ENCODE peak calls at places on chromosomes 12 and 14, in nine cellular contexts. One of them, this sample, is unnamed.

GRCh38 chr14:99568567-99569560 is 35.1 kb downstream of the CCDC85C start:
- DNase-seq in NCI-H1092 treated with DMSO at 0.1 percent for 48 hours: no peak
- DNase-seq in stomach: peak
- DNase-seq in glutamatergic neuron: no peak
- DNase-seq in T-cell: no peak
- DNase-seq in cardiac septum: no peak
- DNase-seq in K562: peak
- DNase-seq in left cardiac atrium: no peak
- DNase-seq in stimulated activated CD4-positive, alpha-beta T cell treated with anti-CD3 and anti-CD28 coated beads, Interleukin-12 subunit alpha, Interleukin-12 subunit beta, amount 100 ng/mL, for 48 hours: no peak
- DNase-seq in this sample: no peak

GRCh38 chr14:62206456-62206855 is 444.2 kb downstream of the SNAPC1 start:
- DNase-seq in NCI-H1092 treated with DMSO at 0.1 percent for 48 hours: no peak
- DNase-seq in stomach: no peak
- DNase-seq in glutamatergic neuron: no peak
- DNase-seq in T-cell: no peak
- DNase-seq in cardiac septum: no peak
- DNase-seq in K562: no peak
- DNase-seq in left cardiac atrium: no peak
- DNase-seq in stimulated activated CD4-positive, alpha-beta T cell treated with anti-CD3 and anti-CD28 coated beads, Interleukin-12 subunit alpha, Interleukin-12 subunit beta, amount 100 ng/mL, for 48 hours: no peak
- DNase-seq in this sample: no peak

GRCh38 chr12:99049774-99050173 is 404.7 kb downstream of the APAF1 start:
- DNase-seq in NCI-H1092 treated with DMSO at 0.1 percent for 48 hours: no peak
- DNase-seq in stomach: no peak
- DNase-seq in glutamatergic neuron: no peak
- DNase-seq in T-cell: no peak
- DNase-seq in cardiac septum: no peak
- DNase-seq in K562: no peak
- DNase-seq in left cardiac atrium: no peak
- DNase-seq in stimulated activated CD4-positive, alpha-beta T cell treated with anti-CD3 and anti-CD28 coated beads, Interleukin-12 subunit alpha, Interleukin-12 subunit beta, amount 100 ng/mL, for 48 hours: no peak
- DNase-seq in this sample: no peak

GRCh38 chr12:16165506-16165905 is 112.0 kb downstream of the SLC15A5 start:
- DNase-seq in NCI-H1092 treated with DMSO at 0.1 percent for 48 hours: peak
- DNase-seq in stomach: peak
- DNase-seq in glutamatergic neuron: peak
- DNase-seq in T-cell: no peak
- DNase-seq in cardiac septum: no peak
- DNase-seq in K562: no peak
- DNase-seq in left cardiac atrium: peak
- DNase-seq in stimulated activated CD4-positive, alpha-beta T cell treated with anti-CD3 and anti-CD28 coated beads, Interleukin-12 subunit alpha, Interleukin-12 subunit beta, amount 100 ng/mL, for 48 hours: no peak
- DNase-seq in this sample: no peak

GRCh38 chr12:4156317-4156716 is 117.2 kb upstream of the CCND2 start:
- DNase-seq in NCI-H1092 treated with DMSO at 0.1 percent for 48 hours: no peak
- DNase-seq in stomach: no peak
- DNase-seq in glutamatergic neuron: no peak
- DNase-seq in T-cell: no peak
- DNase-seq in cardiac septum: no peak
- DNase-seq in K562: no peak
- DNase-seq in left cardiac atrium: no peak
- DNase-seq in stimulated activated CD4-positive, alpha-beta T cell treated with anti-CD3 and anti-CD28 coated beads, Interleukin-12 subunit alpha, Interleukin-12 subunit beta, amount 100 ng/mL, for 48 hours: no peak
- DNase-seq in this sample: no peak

GRCh38 chr14:77746064-77746463 is 14.9 kb downstream of the SNW1 start:
- DNase-seq in NCI-H1092 treated with DMSO at 0.1 percent for 48 hours: no peak
- DNase-seq in stomach: no peak
- DNase-seq in glutamatergic neuron: no peak
- DNase-seq in T-cell: no peak
- DNase-seq in cardiac septum: no peak
- DNase-seq in K562: no peak
- DNase-seq in left cardiac atrium: no peak
- DNase-seq in stimulated activated CD4-positive, alpha-beta T cell treated with anti-CD3 and anti-CD28 coated beads, Interleukin-12 subunit alpha, Interleukin-12 subunit beta, amount 100 ng/mL, for 48 hours: no peak
- DNase-seq in this sample: no peak

GRCh38 chr14:97916669-97917068 is 1119.5 kb downstream of the VRK1 start:
- DNase-seq in NCI-H1092 treated with DMSO at 0.1 percent for 48 hours: no peak
- DNase-seq in stomach: no peak
- DNase-seq in glutamatergic neuron: no peak
- DNase-seq in T-cell: no peak
- DNase-seq in cardiac septum: no peak
- DNase-seq in K562: no peak
- DNase-seq in left cardiac atrium: no peak
- DNase-seq in stimulated activated CD4-positive, alpha-beta T cell treated with anti-CD3 and anti-CD28 coated beads, Interleukin-12 subunit alpha, Interleukin-12 subunit beta, amount 100 ng/mL, for 48 hours: no peak
- DNase-seq in this sample: no peak

GRCh38 chr12:127245437-127245836 is 1021.5 kb upstream of the TMEM132C start:
- DNase-seq in NCI-H1092 treated with DMSO at 0.1 percent for 48 hours: no peak
- DNase-seq in stomach: no peak
- DNase-seq in glutamatergic neuron: no peak
- DNase-seq in T-cell: no peak
- DNase-seq in cardiac septum: no peak
- DNase-seq in K562: no peak
- DNase-seq in left cardiac atrium: no peak
- DNase-seq in stimulated activated CD4-positive, alpha-beta T cell treated with anti-CD3 and anti-CD28 coated beads, Interleukin-12 subunit alpha, Interleukin-12 subunit beta, amount 100 ng/mL, for 48 hours: no peak
- DNase-seq in this sample: no peak

GRCh38 chr14:76050797-76051392 is 65.3 kb downstream of the IFT43 start:
- DNase-seq in NCI-H1092 treated with DMSO at 0.1 percent for 48 hours: peak
- DNase-seq in stomach: peak
- DNase-seq in glutamatergic neuron: peak
- DNase-seq in T-cell: peak
- DNase-seq in cardiac septum: no peak
- DNase-seq in K562: peak
- DNase-seq in left cardiac atrium: no peak
- DNase-seq in stimulated activated CD4-positive, alpha-beta T cell treated with anti-CD3 and anti-CD28 coated beads, Interleukin-12 subunit alpha, Interleukin-12 subunit beta, amount 100 ng/mL, for 48 hours: peak
- DNase-seq in this sample: peak

GRCh38 chr14:95555053-95555452 is 20.2 kb downstream of the GLRX5 start:
- DNase-seq in NCI-H1092 treated with DMSO at 0.1 percent for 48 hours: no peak
- DNase-seq in stomach: no peak
- DNase-seq in glutamatergic neuron: no peak
- DNase-seq in T-cell: no peak
- DNase-seq in cardiac septum: no peak
- DNase-seq in K562: no peak
- DNase-seq in left cardiac atrium: no peak
- DNase-seq in stimulated activated CD4-positive, alpha-beta T cell treated with anti-CD3 and anti-CD28 coated beads, Interleukin-12 subunit alpha, Interleukin-12 subunit beta, amount 100 ng/mL, for 48 hours: no peak
- DNase-seq in this sample: no peak

GRCh38 chr12:13941258-13942249 is 39.8 kb downstream of the GRIN2B start:
- DNase-seq in NCI-H1092 treated with DMSO at 0.1 percent for 48 hours: peak
- DNase-seq in stomach: peak
- DNase-seq in glutamatergic neuron: peak
- DNase-seq in T-cell: no peak
- DNase-seq in cardiac septum: no peak
- DNase-seq in K562: peak
- DNase-seq in left cardiac atrium: peak
- DNase-seq in stimulated activated CD4-positive, alpha-beta T cell treated with anti-CD3 and anti-CD28 coated beads, Interleukin-12 subunit alpha, Interleukin-12 subunit beta, amount 100 ng/mL, for 48 hours: peak
- DNase-seq in this sample: no peak

GRCh38 chr12:75650989-75651695 is 139.7 kb upstream of the KRR1 start:
- DNase-seq in NCI-H1092 treated with DMSO at 0.1 percent for 48 hours: no peak
- DNase-seq in stomach: no peak
- DNase-seq in glutamatergic neuron: no peak
- DNase-seq in T-cell: no peak
- DNase-seq in cardiac septum: no peak
- DNase-seq in K562: no peak
- DNase-seq in left cardiac atrium: no peak
- DNase-seq in stimulated activated CD4-positive, alpha-beta T cell treated with anti-CD3 and anti-CD28 coated beads, Interleukin-12 subunit alpha, Interleukin-12 subunit beta, amount 100 ng/mL, for 48 hours: no peak
- DNase-seq in this sample: no peak

GRCh38 chr12:6547987-6548386 is 7.9 kb downstream of the IFFO1 start:
- DNase-seq in NCI-H1092 treated with DMSO at 0.1 percent for 48 hours: no peak
- DNase-seq in stomach: no peak
- DNase-seq in glutamatergic neuron: no peak
- DNase-seq in T-cell: no peak
- DNase-seq in cardiac septum: no peak
- DNase-seq in K562: peak
- DNase-seq in left cardiac atrium: peak
- DNase-seq in stimulated activated CD4-positive, alpha-beta T cell treated with anti-CD3 and anti-CD28 coated beads, Interleukin-12 subunit alpha, Interleukin-12 subunit beta, amount 100 ng/mL, for 48 hours: no peak
- DNase-seq in this sample: no peak

GRCh38 chr12:93140801-93141200 is 211.7 kb upstream of the EEA1 start:
- DNase-seq in NCI-H1092 treated with DMSO at 0.1 percent for 48 hours: no peak
- DNase-seq in stomach: no peak
- DNase-seq in glutamatergic neuron: no peak
- DNase-seq in T-cell: no peak
- DNase-seq in cardiac septum: no peak
- DNase-seq in K562: no peak
- DNase-seq in left cardiac atrium: no peak
- DNase-seq in stimulated activated CD4-positive, alpha-beta T cell treated with anti-CD3 and anti-CD28 coated beads, Interleukin-12 subunit alpha, Interleukin-12 subunit beta, amount 100 ng/mL, for 48 hours: no peak
- DNase-seq in this sample: no peak

GRCh38 chr12:109608796-109609195 is 35.2 kb downstream of the MVK start:
- DNase-seq in NCI-H1092 treated with DMSO at 0.1 percent for 48 hours: no peak
- DNase-seq in stomach: no peak
- DNase-seq in glutamatergic neuron: no peak
- DNase-seq in T-cell: no peak
- DNase-seq in cardiac septum: no peak
- DNase-seq in K562: no peak
- DNase-seq in left cardiac atrium: no peak
- DNase-seq in stimulated activated CD4-positive, alpha-beta T cell treated with anti-CD3 and anti-CD28 coated beads, Interleukin-12 subunit alpha, Interleukin-12 subunit beta, amount 100 ng/mL, for 48 hours: no peak
- DNase-seq in this sample: no peak

GRCh38 chr12:12845794-12846243 is 32.7 kb downstream of the DDX47 start:
- DNase-seq in NCI-H1092 treated with DMSO at 0.1 percent for 48 hours: no peak
- DNase-seq in stomach: no peak
- DNase-seq in glutamatergic neuron: no peak
- DNase-seq in T-cell: no peak
- DNase-seq in cardiac septum: no peak
- DNase-seq in K562: no peak
- DNase-seq in left cardiac atrium: no peak
- DNase-seq in stimulated activated CD4-positive, alpha-beta T cell treated with anti-CD3 and anti-CD28 coated beads, Interleukin-12 subunit alpha, Interleukin-12 subunit beta, amount 100 ng/mL, for 48 hours: no peak
- DNase-seq in this sample: no peak

GRCh38 chr14:68886109-68886434 is 93.0 kb downstream of the ACTN1 start:
- DNase-seq in NCI-H1092 treated with DMSO at 0.1 percent for 48 hours: no peak
- DNase-seq in stomach: no peak
- DNase-seq in glutamatergic neuron: no peak
- DNase-seq in T-cell: no peak
- DNase-seq in cardiac septum: peak
- DNase-seq in K562: no peak
- DNase-seq in left cardiac atrium: no peak
- DNase-seq in stimulated activated CD4-positive, alpha-beta T cell treated with anti-CD3 and anti-CD28 coated beads, Interleukin-12 subunit alpha, Interleukin-12 subunit beta, amount 100 ng/mL, for 48 hours: no peak
- DNase-seq in this sample: no peak

GRCh38 chr12:102891756-102892155 is 25.3 kb downstream of the PAH start:
- DNase-seq in NCI-H1092 treated with DMSO at 0.1 percent for 48 hours: no peak
- DNase-seq in stomach: no peak
- DNase-seq in glutamatergic neuron: peak
- DNase-seq in T-cell: no peak
- DNase-seq in cardiac septum: no peak
- DNase-seq in K562: no peak
- DNase-seq in left cardiac atrium: no peak
- DNase-seq in stimulated activated CD4-positive, alpha-beta T cell treated with anti-CD3 and anti-CD28 coated beads, Interleukin-12 subunit alpha, Interleukin-12 subunit beta, amount 100 ng/mL, for 48 hours: no peak
- DNase-seq in this sample: no peak

GRCh38 chr12:41663487-41664258 is 475.6 kb downstream of the PDZRN4 start:
- DNase-seq in NCI-H1092 treated with DMSO at 0.1 percent for 48 hours: peak
- DNase-seq in stomach: no peak
- DNase-seq in glutamatergic neuron: no peak
- DNase-seq in T-cell: no peak
- DNase-seq in cardiac septum: no peak
- DNase-seq in K562: no peak
- DNase-seq in left cardiac atrium: no peak
- DNase-seq in stimulated activated CD4-positive, alpha-beta T cell treated with anti-CD3 and anti-CD28 coated beads, Interleukin-12 subunit alpha, Interleukin-12 subunit beta, amount 100 ng/mL, for 48 hours: no peak
- DNase-seq in this sample: no peak

GRCh38 chr12:15688838-15689237 is 100.3 kb downstream of the EPS8 start:
- DNase-seq in NCI-H1092 treated with DMSO at 0.1 percent for 48 hours: no peak
- DNase-seq in stomach: no peak
- DNase-seq in glutamatergic neuron: no peak
- DNase-seq in T-cell: no peak
- DNase-seq in cardiac septum: no peak
- DNase-seq in K562: no peak
- DNase-seq in left cardiac atrium: no peak
- DNase-seq in stimulated activated CD4-positive, alpha-beta T cell treated with anti-CD3 and anti-CD28 coated beads, Interleukin-12 subunit alpha, Interleukin-12 subunit beta, amount 100 ng/mL, for 48 hours: no peak
- DNase-seq in this sample: no peak

GRCh38 chr14:102527255-102528232 is 18.0 kb upstream of the ANKRD9 start:
- DNase-seq in NCI-H1092 treated with DMSO at 0.1 percent for 48 hours: no peak
- DNase-seq in stomach: peak
- DNase-seq in glutamatergic neuron: no peak
- DNase-seq in T-cell: no peak
- DNase-seq in cardiac septum: no peak
- DNase-seq in K562: no peak
- DNase-seq in left cardiac atrium: no peak
- DNase-seq in stimulated activated CD4-positive, alpha-beta T cell treated with anti-CD3 and anti-CD28 coated beads, Interleukin-12 subunit alpha, Interleukin-12 subunit beta, amount 100 ng/mL, for 48 hours: no peak
- DNase-seq in this sample: no peak

GRCh38 chr12:6279631-6280030 is 30.9 kb upstream of the PLEKHG6 start:
- DNase-seq in NCI-H1092 treated with DMSO at 0.1 percent for 48 hours: no peak
- DNase-seq in stomach: no peak
- DNase-seq in glutamatergic neuron: no peak
- DNase-seq in T-cell: no peak
- DNase-seq in cardiac septum: no peak
- DNase-seq in K562: no peak
- DNase-seq in left cardiac atrium: no peak
- DNase-seq in stimulated activated CD4-positive, alpha-beta T cell treated with anti-CD3 and anti-CD28 coated beads, Interleukin-12 subunit alpha, Interleukin-12 subunit beta, amount 100 ng/mL, for 48 hours: no peak
- DNase-seq in this sample: no peak

GRCh38 chr14:71720978-71721624 is 211.1 kb upstream of the RGS6 start:
- DNase-seq in NCI-H1092 treated with DMSO at 0.1 percent for 48 hours: peak
- DNase-seq in stomach: no peak
- DNase-seq in glutamatergic neuron: no peak
- DNase-seq in T-cell: no peak
- DNase-seq in cardiac septum: no peak
- DNase-seq in K562: peak
- DNase-seq in left cardiac atrium: no peak
- DNase-seq in stimulated activated CD4-positive, alpha-beta T cell treated with anti-CD3 and anti-CD28 coated beads, Interleukin-12 subunit alpha, Interleukin-12 subunit beta, amount 100 ng/mL, for 48 hours: peak
- DNase-seq in this sample: no peak

GRCh38 chr14:52117433-52117832 is 48.6 kb upstream of the NID2 start:
- DNase-seq in NCI-H1092 treated with DMSO at 0.1 percent for 48 hours: no peak
- DNase-seq in stomach: no peak
- DNase-seq in glutamatergic neuron: no peak
- DNase-seq in T-cell: no peak
- DNase-seq in cardiac septum: no peak
- DNase-seq in K562: no peak
- DNase-seq in left cardiac atrium: no peak
- DNase-seq in stimulated activated CD4-positive, alpha-beta T cell treated with anti-CD3 and anti-CD28 coated beads, Interleukin-12 subunit alpha, Interleukin-12 subunit beta, amount 100 ng/mL, for 48 hours: no peak
- DNase-seq in this sample: no peak

GRCh38 chr12:75831413-75831812 is 200.2 kb downstream of the PHLDA1 start:
- DNase-seq in NCI-H1092 treated with DMSO at 0.1 percent for 48 hours: peak
- DNase-seq in stomach: no peak
- DNase-seq in glutamatergic neuron: no peak
- DNase-seq in T-cell: no peak
- DNase-seq in cardiac septum: no peak
- DNase-seq in K562: no peak
- DNase-seq in left cardiac atrium: no peak
- DNase-seq in stimulated activated CD4-positive, alpha-beta T cell treated with anti-CD3 and anti-CD28 coated beads, Interleukin-12 subunit alpha, Interleukin-12 subunit beta, amount 100 ng/mL, for 48 hours: no peak
- DNase-seq in this sample: no peak

GRCh38 chr12:11958216-11959091 is 112.3 kb upstream of the BCL2L14 start:
- DNase-seq in NCI-H1092 treated with DMSO at 0.1 percent for 48 hours: no peak
- DNase-seq in stomach: no peak
- DNase-seq in glutamatergic neuron: no peak
- DNase-seq in T-cell: no peak
- DNase-seq in cardiac septum: no peak
- DNase-seq in K562: no peak
- DNase-seq in left cardiac atrium: no peak
- DNase-seq in stimulated activated CD4-positive, alpha-beta T cell treated with anti-CD3 and anti-CD28 coated beads, Interleukin-12 subunit alpha, Interleukin-12 subunit beta, amount 100 ng/mL, for 48 hours: peak
- DNase-seq in this sample: no peak

GRCh38 chr12:110280784-110281548 is at the start of gene ATP2A2:
- DNase-seq in NCI-H1092 treated with DMSO at 0.1 percent for 48 hours: peak
- DNase-seq in stomach: peak
- DNase-seq in glutamatergic neuron: peak
- DNase-seq in T-cell: peak
- DNase-seq in cardiac septum: peak
- DNase-seq in K562: peak
- DNase-seq in left cardiac atrium: peak
- DNase-seq in stimulated activated CD4-positive, alpha-beta T cell treated with anti-CD3 and anti-CD28 coated beads, Interleukin-12 subunit alpha, Interleukin-12 subunit beta, amount 100 ng/mL, for 48 hours: peak
- DNase-seq in this sample: peak

GRCh38 chr14:22819191-22819988 is 4.2 kb upstream of the SLC7A7 start:
- DNase-seq in NCI-H1092 treated with DMSO at 0.1 percent for 48 hours: no peak
- DNase-seq in stomach: peak
- DNase-seq in glutamatergic neuron: peak
- DNase-seq in T-cell: no peak
- DNase-seq in cardiac septum: no peak
- DNase-seq in K562: no peak
- DNase-seq in left cardiac atrium: peak
- DNase-seq in stimulated activated CD4-positive, alpha-beta T cell treated with anti-CD3 and anti-CD28 coated beads, Interleukin-12 subunit alpha, Interleukin-12 subunit beta, amount 100 ng/mL, for 48 hours: no peak
- DNase-seq in this sample: no peak

GRCh38 chr14:24274101-24274543 is 2.7 kb upstream of the RABGGTA start:
- DNase-seq in NCI-H1092 treated with DMSO at 0.1 percent for 48 hours: no peak
- DNase-seq in stomach: peak
- DNase-seq in glutamatergic neuron: no peak
- DNase-seq in T-cell: peak
- DNase-seq in cardiac septum: no peak
- DNase-seq in K562: no peak
- DNase-seq in left cardiac atrium: no peak
- DNase-seq in stimulated activated CD4-positive, alpha-beta T cell treated with anti-CD3 and anti-CD28 coated beads, Interleukin-12 subunit alpha, Interleukin-12 subunit beta, amount 100 ng/mL, for 48 hours: peak
- DNase-seq in this sample: no peak

GRCh38 chr14:23094666-23095195 is at the start of gene ACIN1:
- DNase-seq in NCI-H1092 treated with DMSO at 0.1 percent for 48 hours: no peak
- DNase-seq in stomach: peak
- DNase-seq in glutamatergic neuron: no peak
- DNase-seq in T-cell: no peak
- DNase-seq in cardiac septum: no peak
- DNase-seq in K562: peak
- DNase-seq in left cardiac atrium: peak
- DNase-seq in stimulated activated CD4-positive, alpha-beta T cell treated with anti-CD3 and anti-CD28 coated beads, Interleukin-12 subunit alpha, Interleukin-12 subunit beta, amount 100 ng/mL, for 48 hours: peak
- DNase-seq in this sample: no peak

GRCh38 chr14:51929156-51929555 is 60.2 kb upstream of the RTRAF start:
- DNase-seq in NCI-H1092 treated with DMSO at 0.1 percent for 48 hours: no peak
- DNase-seq in stomach: no peak
- DNase-seq in glutamatergic neuron: no peak
- DNase-seq in T-cell: no peak
- DNase-seq in cardiac septum: no peak
- DNase-seq in K562: no peak
- DNase-seq in left cardiac atrium: no peak
- DNase-seq in stimulated activated CD4-positive, alpha-beta T cell treated with anti-CD3 and anti-CD28 coated beads, Interleukin-12 subunit alpha, Interleukin-12 subunit beta, amount 100 ng/mL, for 48 hours: no peak
- DNase-seq in this sample: no peak

This sample was measured in naive thymus-derived CD8-positive, alpha-beta T cell.